ENCODE peak calls at places on chromosomes 6 and 20, in five cellular contexts. One of them, this sample, is unnamed.

GRCh38 chr20:45407067-45407745 is 883 bp upstream of the DBNDD2 start:
- DNase-seq in GM23338: peak; percentile 66
- DNase-seq in neural progenitor cell: peak; percentile 55
- DNase-seq in PC-3: no peak
- DNase-seq in hepatocyte: peak; percentile 46
- DNase-seq in this sample: no peak

GRCh38 chr20:58231678-58232077 is 3.2 kb upstream of the ANKRD60 start:
- DNase-seq in hepatocyte: no peak
- DNase-seq in GM23338: peak; percentile 81
- DNase-seq in PC-3: no peak
- DNase-seq in neural progenitor cell: peak; percentile 61
- DNase-seq in this sample: no peak

GRCh38 chr20:22207280-22207679 is 377.1 kb downstream of the FOXA2 start:
- DNase-seq in hepatocyte: no peak
- DNase-seq in GM23338: no peak
- DNase-seq in neural progenitor cell: no peak
- DNase-seq in PC-3: no peak
- DNase-seq in this sample: no peak

GRCh38 chr20:34233687-34234086 is 7.5 kb upstream of the ASIP start:
- DNase-seq in PC-3: no peak
- DNase-seq in GM23338: no peak
- DNase-seq in neural progenitor cell: no peak
- DNase-seq in hepatocyte: no peak
- DNase-seq in this sample: no peak

GRCh38 chr20:50834599-50835005 is 39.7 kb downstream of the BCAS4 start:
- DNase-seq in neural progenitor cell: no peak
- DNase-seq in GM23338: no peak
- DNase-seq in hepatocyte: no peak
- DNase-seq in PC-3: peak; percentile 23
- DNase-seq in this sample: no peak

GRCh38 chr6:170106906-170107525 is 183.9 kb downstream of the DLL1 start:
- DNase-seq in hepatocyte: no peak
- DNase-seq in neural progenitor cell: no peak
- DNase-seq in PC-3: no peak
- DNase-seq in GM23338: no peak
- DNase-seq in this sample: no peak

GRCh38 chr20:39524371-39524911 is 562.3 kb downstream of the DHX35 start:
- DNase-seq in hepatocyte: peak; percentile 37
- DNase-seq in GM23338: no peak
- DNase-seq in PC-3: no peak
- DNase-seq in neural progenitor cell: no peak
- DNase-seq in this sample: no peak

GRCh38 chr6:24743265-24743943 is 24.4 kb upstream of the C6orf62 start:
- DNase-seq in hepatocyte: peak; percentile 64
- DNase-seq in PC-3: peak; percentile 93
- DNase-seq in neural progenitor cell: no peak
- DNase-seq in GM23338: no peak
- DNase-seq in this sample: no peak

GRCh38 chr6:52418606-52419005 is 1.5 kb upstream of the EFHC1 start:
- DNase-seq in GM23338: no peak
- DNase-seq in hepatocyte: no peak
- DNase-seq in PC-3: no peak
- DNase-seq in neural progenitor cell: no peak
- DNase-seq in this sample: no peak

GRCh38 chr6:20672038-20672437 is 137.8 kb downstream of the CDKAL1 start:
- DNase-seq in neural progenitor cell: no peak
- DNase-seq in hepatocyte: no peak
- DNase-seq in PC-3: no peak
- DNase-seq in GM23338: no peak
- DNase-seq in this sample: no peak

GRCh38 chr6:167766986-167767714 is 59.6 kb upstream of the AFDN start:
- DNase-seq in hepatocyte: no peak
- DNase-seq in GM23338: no peak
- DNase-seq in PC-3: no peak
- DNase-seq in neural progenitor cell: no peak
- DNase-seq in this sample: no peak
- TF ChIP-seq EZH2phosphoT487 in hepatocyte: no peak
- TF ChIP-seq EZH2phosphoT487 in GM23338: no peak
- TF ChIP-seq EZH2phosphoT487 in PC-3: no peak
- TF ChIP-seq EZH2phosphoT487 in neural progenitor cell: no peak
- TF ChIP-seq EZH2phosphoT487 in this sample: no peak

GRCh38 chr6:84766796-84767590 is 2.6 kb upstream of the TBX18 start:
- DNase-seq in hepatocyte: no peak
- DNase-seq in neural progenitor cell: peak; percentile 73
- DNase-seq in GM23338: peak; percentile 68
- DNase-seq in PC-3: no peak
- DNase-seq in this sample: no peak

GRCh38 chr6:84768442-84769174 is 4.2 kb upstream of the TBX18 start:
- DNase-seq in hepatocyte: no peak
- DNase-seq in neural progenitor cell: peak; percentile 80
- DNase-seq in GM23338: peak; percentile 67
- DNase-seq in PC-3: no peak
- DNase-seq in this sample: no peak

GRCh38 chr6:84767591-84768201 is 3.3 kb upstream of the TBX18 start:
- DNase-seq in hepatocyte: no peak
- DNase-seq in neural progenitor cell: no peak
- DNase-seq in GM23338: no peak
- DNase-seq in PC-3: no peak
- DNase-seq in this sample: no peak

GRCh38 chr6:84770521-84770920 is 6.1 kb upstream of the TBX18 start:
- DNase-seq in neural progenitor cell: no peak
- DNase-seq in GM23338: no peak
- DNase-seq in PC-3: no peak
- DNase-seq in hepatocyte: no peak
- DNase-seq in this sample: no peak

DNA sequence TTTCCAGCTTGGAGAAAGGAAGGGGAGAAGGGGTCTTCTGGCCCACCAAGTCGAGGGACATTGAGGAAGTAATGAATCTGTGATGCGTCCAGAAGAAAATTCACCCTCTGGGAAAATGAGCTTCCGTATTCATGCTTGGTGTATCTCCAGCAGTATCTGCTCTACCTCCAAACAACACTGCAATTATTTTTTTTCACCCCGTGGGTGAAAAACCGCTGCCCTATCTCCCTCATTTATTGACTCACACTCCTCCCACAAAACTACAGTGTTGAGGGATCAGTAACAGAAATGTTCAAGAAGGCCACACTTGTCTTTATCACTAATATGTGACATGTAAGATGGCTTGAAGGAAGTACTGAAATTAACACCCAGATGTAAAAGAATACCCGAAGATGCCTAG is 4.8 kb upstream of the TBX18 start:
- DNase-seq in PC-3: no peak
- DNase-seq in GM23338: no peak
- DNase-seq in neural progenitor cell: no peak
- DNase-seq in hepatocyte: no peak
- DNase-seq in this sample: no peak
- TF ChIP-seq EZH2 in PC-3: no peak
- TF ChIP-seq EZH2 in GM23338: peak; percentile 80
- TF ChIP-seq EZH2 in neural progenitor cell: no peak
- TF ChIP-seq EZH2 in hepatocyte: no peak
- TF ChIP-seq EZH2 in this sample: no peak

GRCh38 chr20:53655909-53656652 is 62.4 kb upstream of the ZNF217 start:
- DNase-seq in neural progenitor cell: no peak
- DNase-seq in GM23338: no peak
- DNase-seq in hepatocyte: no peak
- DNase-seq in PC-3: peak; percentile 49
- DNase-seq in this sample: peak; percentile 43
- H3K27ac ChIP-seq in neural progenitor cell: no peak overlapping the region
- H3K27ac ChIP-seq in GM23338: no peak overlapping the region
- H3K27ac ChIP-seq in hepatocyte: peak overlapping the region; percentile 21
- H3K27ac ChIP-seq in PC-3: peak overlapping the region; percentile 8
- H3K27ac ChIP-seq in this sample: peak overlapping the region; percentile 98

GRCh38 chr6:144265390-144265789 is 19.7 kb upstream of the UTRN start:
- DNase-seq in GM23338: peak; percentile 96
- DNase-seq in hepatocyte: peak; percentile 34
- DNase-seq in PC-3: peak; percentile 82
- DNase-seq in neural progenitor cell: peak; percentile 86
- DNase-seq in this sample: peak; percentile 13
- TF ChIP-seq EZH2phosphoT487 in GM23338: no peak
- TF ChIP-seq EZH2phosphoT487 in hepatocyte: no peak
- TF ChIP-seq EZH2phosphoT487 in PC-3: no peak
- TF ChIP-seq EZH2phosphoT487 in neural progenitor cell: no peak
- TF ChIP-seq EZH2phosphoT487 in this sample: no peak

DNA sequence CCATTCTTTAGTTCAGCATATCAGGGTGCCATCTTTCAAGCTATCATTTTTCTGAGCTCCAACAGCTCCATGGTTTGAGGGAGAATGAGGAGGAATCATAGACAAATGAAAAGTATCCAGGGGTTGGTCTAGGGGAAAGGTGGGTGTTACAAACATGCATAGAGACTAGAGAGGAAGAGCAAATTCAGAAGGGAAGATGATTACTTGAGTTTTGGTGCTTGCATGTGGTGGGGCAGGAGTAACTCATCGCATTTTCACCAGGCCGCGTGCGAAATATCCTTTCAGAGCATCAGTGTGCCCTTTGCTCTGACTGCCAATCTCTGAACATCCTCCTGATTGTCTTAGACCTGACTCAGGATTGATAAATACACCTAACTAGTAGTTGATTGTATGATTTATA is 7.7 kb upstream of the BICRAL start:
- DNase-seq in PC-3: no peak
- DNase-seq in GM23338: no peak
- DNase-seq in hepatocyte: no peak
- DNase-seq in neural progenitor cell: no peak
- DNase-seq in this sample: no peak
- TF ChIP-seq EZH2 in PC-3: no peak
- TF ChIP-seq EZH2 in GM23338: no peak
- TF ChIP-seq EZH2 in hepatocyte: no peak
- TF ChIP-seq EZH2 in neural progenitor cell: no peak
- TF ChIP-seq EZH2 in this sample: no peak

DNA sequence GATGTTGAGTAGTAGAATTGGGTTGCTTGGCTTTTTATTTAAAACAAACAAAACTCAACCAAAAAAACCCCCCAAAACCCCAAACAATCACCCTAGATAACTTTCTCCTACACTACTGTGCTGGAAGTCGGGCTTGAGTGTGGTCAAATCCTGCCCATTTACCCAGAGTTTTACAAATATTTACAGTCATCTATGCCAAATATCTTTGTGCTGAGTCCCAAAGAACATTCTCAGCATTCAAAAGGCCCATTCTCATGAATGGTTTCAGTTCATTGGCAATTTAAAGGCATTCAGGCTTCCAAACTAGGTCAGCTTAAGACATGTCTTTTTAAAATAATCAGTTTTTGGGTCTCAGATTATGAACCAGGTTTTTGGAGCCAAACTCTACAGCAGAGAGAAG is 1.8 kb downstream of the RNF144B start:
- DNase-seq in neural progenitor cell: no peak
- DNase-seq in PC-3: peak; percentile 90
- DNase-seq in hepatocyte: no peak
- DNase-seq in GM23338: peak; percentile 32
- DNase-seq in this sample: no peak
- H3K27ac ChIP-seq in neural progenitor cell: no peak overlapping the region
- H3K27ac ChIP-seq in PC-3: peak overlapping the region; percentile 74
- H3K27ac ChIP-seq in hepatocyte: no peak overlapping the region
- H3K27ac ChIP-seq in GM23338: peak overlapping the region; percentile 12
- H3K27ac ChIP-seq in this sample: no peak overlapping the region

GRCh38 chr20:53162251-53162835 is 190.2 kb downstream of the TSHZ2 start:
- DNase-seq in PC-3: peak; percentile 68
- DNase-seq in GM23338: peak; percentile 87
- DNase-seq in neural progenitor cell: peak; percentile 65
- DNase-seq in hepatocyte: peak; percentile 67
- DNase-seq in this sample: no peak
- TF ChIP-seq EZH2phosphoT487 in PC-3: no peak
- TF ChIP-seq EZH2phosphoT487 in GM23338: no peak
- TF ChIP-seq EZH2phosphoT487 in neural progenitor cell: no peak
- TF ChIP-seq EZH2phosphoT487 in hepatocyte: no peak
- TF ChIP-seq EZH2phosphoT487 in this sample: no peak

GRCh38 chr6:28810655-28811053 is 113.1 kb downstream of the TRIM27 start:
- DNase-seq in PC-3: no peak
- DNase-seq in GM23338: no peak
- DNase-seq in hepatocyte: no peak
- DNase-seq in neural progenitor cell: peak; percentile 64
- DNase-seq in this sample: no peak
- TF ChIP-seq EZH2 in PC-3: no peak
- TF ChIP-seq EZH2 in GM23338: peak; percentile 69
- TF ChIP-seq EZH2 in hepatocyte: peak; percentile 66
- TF ChIP-seq EZH2 in neural progenitor cell: peak; percentile 66
- TF ChIP-seq EZH2 in this sample: no peak